ENCODE peak calls at places on chromosomes 5 and 9, in eight cellular contexts. C is choroid plexus epithelial cell; Y is naive thymus-derived CD4-positive, alpha-beta T cell; J is left ventricle myocardium inferior; R is A549; M is GM23248; P is Peyer's patch; Q is GM12865. F is an unnamed sample.

GRCh38 chr5:86979801-86980510 is 287.7 kb upstream of the RASA1 start:
- DNase-seq in J (no peak), C (peak), P (no peak), M (peak), Y (no peak), R (peak), Q (peak), F (peak)

GRCh38 chr9:118222375-118222774 is 518.2 kb downstream of the TLR4 start:
- DNase-seq in P (no peak), Q (no peak), R (peak), C (no peak), Y (no peak), M (no peak), J (no peak), F (no peak)

GRCh38 chr5:143235423-143235822 is 168.1 kb downstream of the NR3C1 start:
- DNase-seq in C (peak), J (no peak), Y (no peak), Q (no peak), M (peak), P (no peak), R (no peak), F (no peak)

GRCh38 chr5:45800331-45800730 is 104.2 kb upstream of the HCN1 start:
- DNase-seq in J (no peak), Y (no peak), C (no peak), Q (no peak), M (no peak), P (no peak), R (no peak), F (no peak)

GRCh38 chr5:3593771-3594513 is 1.7 kb upstream of the IRX1 start:
- DNase-seq in Q (no peak), M (peak), R (no peak), Y (no peak), C (no peak), J (no peak), P (no peak), F (no peak)

GRCh38 chr5:132266031-132266835 is 8.7 kb downstream of the PDLIM4 start:
- DNase-seq in J (no peak), Q (no peak), R (no peak), M (no peak), Y (no peak), C (no peak), P (no peak), F (no peak)

GRCh38 chr9:106892632-106893031 is 29.7 kb downstream of the ZNF462 start:
- DNase-seq in Q (no peak), M (peak), C (peak), J (no peak), R (peak), Y (no peak), P (no peak), F (peak)

GRCh38 chr5:157559301-157559700 is 16.3 kb downstream of the ADAM19 start:
- DNase-seq in R (peak), C (peak), Q (no peak), J (no peak), M (peak), Y (no peak), P (no peak), F (no peak)

GRCh38 chr5:9851458-9851857 is 221.3 kb upstream of the TAS2R1 start:
- DNase-seq in C (peak), R (peak), M (peak), J (no peak), P (no peak), Y (no peak), Q (no peak), F (no peak)

GRCh38 chr5:77623341-77623740 is 15.2 kb downstream of the OTP start:
- DNase-seq in Q (peak), R (no peak), P (no peak), C (no peak), M (no peak), J (no peak), Y (no peak), F (no peak)

GRCh38 chr5:117165068-117165467 is 590.4 kb upstream of the SEMA6A start:
- DNase-seq in M (no peak), C (no peak), R (no peak), J (no peak), Y (no peak), P (no peak), Q (no peak), F (no peak)

GRCh38 chr9:111559000-111559610 is 34.1 kb downstream of the ZNF483 start:
- DNase-seq in Q (no peak), M (peak), C (peak), Y (no peak), R (peak), J (no peak), P (peak), F (no peak)

GRCh38 chr5:121273818-121274433 is 577.8 kb upstream of the FTMT start:
- DNase-seq in Y (no peak), Q (no peak), P (no peak), M (peak), C (peak), J (no peak), R (peak), F (peak)

GRCh38 chr5:52989025-52989780 is at the start of gene ITGA2:
- DNase-seq in Q (peak), Y (peak), C (peak), R (peak), P (peak), J (peak), M (peak), F (no peak)

GRCh38 chr5:168409601-168410458 is 76.4 kb upstream of the RARS1 start:
- DNase-seq in R (no peak), C (peak), P (no peak), J (no peak), Y (no peak), M (peak), Q (peak), F (no peak)

GRCh38 chr9:21993007-21993406 is 1.2 kb downstream of the CDKN2A start:
- DNase-seq in J (no peak), P (no peak), Y (no peak), M (no peak), Q (no peak), C (no peak), R (no peak), F (no peak)

GRCh38 chr9:85290019-85290418 is 451.7 kb downstream of the AGTPBP1 start:
- DNase-seq in C (no peak), P (no peak), J (no peak), Q (no peak), M (no peak), Y (peak), R (no peak), F (no peak)

GRCh38 chr9:115146581-115147021 is 28.6 kb upstream of the TNC start:
- DNase-seq in J (no peak), C (peak), R (peak), M (peak), P (no peak), Y (no peak), Q (no peak), F (no peak)

GRCh38 chr9:128124873-128125574 is 2.5 kb downstream of the PTGES2 start:
- DNase-seq in J (peak), M (peak), Q (peak), C (peak), Y (no peak), P (peak), R (peak), F (no peak)

GRCh38 chr5:5492087-5492933 is 69.8 kb downstream of the ICE1 start:
- DNase-seq in M (peak), P (no peak), R (peak), C (peak), Y (peak), Q (peak), J (no peak), F (peak)

GRCh38 chr5:14501353-14502162 is 80.0 kb upstream of the OTULINL start:
- DNase-seq in C (no peak), R (no peak), P (peak), Q (no peak), J (no peak), Y (no peak), M (peak), F (no peak)

GRCh38 chr9:14769235-14769580 is 46.7 kb upstream of the CER1 start:
- DNase-seq in M (peak), J (no peak), Y (no peak), R (peak), P (no peak), C (peak), Q (peak), F (peak)

GRCh38 chr9:135241381-135242380 is 154.2 kb downstream of the OLFM1 start:
- DNase-seq in Y (no peak), M (no peak), J (no peak), P (no peak), C (no peak), Q (no peak), R (no peak), F (no peak)

GRCh38 chr9:126988857-126989256 is 74.3 kb downstream of the RALGPS1 start:
- DNase-seq in C (no peak), M (no peak), Y (no peak), P (no peak), J (no peak), Q (no peak), R (no peak), F (no peak)

GRCh38 chr5:13878357-13878756 is 66.1 kb downstream of the DNAH5 start:
- DNase-seq in C (no peak), R (no peak), Q (no peak), Y (no peak), J (no peak), P (no peak), M (no peak), F (no peak)

GRCh38 chr5:131001507-131001906 is 163.5 kb downstream of the HINT1 start:
- DNase-seq in Q (no peak), Y (no peak), J (no peak), M (no peak), P (no peak), R (no peak), C (no peak), F (no peak)

GRCh38 chr5:113181853-113182490 is 205.4 kb downstream of the DCP2 start:
- DNase-seq in P (no peak), J (no peak), Y (no peak), C (no peak), M (no peak), R (no peak), Q (no peak), F (no peak)

GRCh38 chr5:161369032-161369431 is 177.5 kb downstream of the GABRB2 start:
- DNase-seq in J (no peak), M (no peak), Y (no peak), C (no peak), R (no peak), P (no peak), Q (no peak), F (no peak)

GRCh38 chr9:13149454-13149853 is 130.0 kb downstream of the MPDZ start:
- DNase-seq in P (no peak), C (no peak), R (no peak), J (peak), M (no peak), Q (no peak), Y (no peak), F (no peak)

GRCh38 chr5:72647806-72648205 is 140.6 kb upstream of the ZNF366 start:
- DNase-seq in Y (no peak), P (no peak), R (peak), M (no peak), C (peak), J (no peak), Q (no peak), F (no peak)

GRCh38 chr9:136512651-136513066 is 29.8 kb upstream of the SEC16A start:
- DNase-seq in C (no peak), J (peak), R (no peak), M (peak), P (no peak), Q (no peak), Y (no peak), F (no peak)

GRCh38 chr5:132825824-132826391 is 4.5 kb downstream of the SHROOM1 start:
- DNase-seq in C (no peak), Y (no peak), J (no peak), Q (no peak), M (no peak), R (no peak), P (no peak), F (no peak)

GRCh38 chr9:78296208-78296892 is 575 bp upstream of the PSAT1 start:
- DNase-seq in C (peak), R (peak), M (peak), P (peak), Q (peak), Y (peak), J (peak), F (no peak)
- H3K4me3 ChIP-seq in C (peak), R (peak), M (peak), P (peak), Q (peak), Y (peak), J (peak), F (peak)

DNA sequence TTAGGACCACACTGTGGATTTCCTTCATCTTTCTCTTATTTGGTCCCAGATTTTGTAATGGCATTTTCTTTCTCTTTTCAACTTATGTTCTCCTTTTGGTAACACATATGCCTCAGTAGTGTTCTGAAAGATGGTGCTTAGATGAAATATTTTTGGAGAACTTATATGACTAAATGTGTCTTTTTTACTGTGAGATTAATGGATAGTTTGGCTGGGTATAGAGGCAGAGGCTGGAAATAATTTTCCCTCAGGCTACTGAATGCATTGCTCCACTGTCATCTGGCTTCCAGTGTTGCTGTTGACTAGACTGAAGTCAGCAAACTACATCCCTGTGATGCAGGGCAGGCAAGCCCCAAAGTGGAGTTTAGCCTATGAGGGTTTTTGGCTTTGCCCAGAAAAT is 450.9 kb downstream of the DMAC1 start:
- DNase-seq in M (no peak), Y (no peak), C (no peak), R (no peak), J (no peak), P (no peak), Q (no peak), F (no peak)
- H3K4me3 ChIP-seq in M (no peak), Y (no peak), C (no peak), R (no peak), J (no peak), P (no peak), Q (no peak), F (no peak)

GRCh38 chr9:113018247-113018646 is 6.3 kb upstream of the ZNF883 start:
- DNase-seq in J (no peak), M (no peak), Y (no peak), C (no peak), R (no peak), Q (no peak), P (no peak), F (no peak)

GRCh38 chr9:113011911-113012381 is at the start of gene ZNF883:
- DNase-seq in M (peak), P (no peak), J (peak), Y (peak), C (peak), R (peak), Q (no peak), F (no peak)

DNA sequence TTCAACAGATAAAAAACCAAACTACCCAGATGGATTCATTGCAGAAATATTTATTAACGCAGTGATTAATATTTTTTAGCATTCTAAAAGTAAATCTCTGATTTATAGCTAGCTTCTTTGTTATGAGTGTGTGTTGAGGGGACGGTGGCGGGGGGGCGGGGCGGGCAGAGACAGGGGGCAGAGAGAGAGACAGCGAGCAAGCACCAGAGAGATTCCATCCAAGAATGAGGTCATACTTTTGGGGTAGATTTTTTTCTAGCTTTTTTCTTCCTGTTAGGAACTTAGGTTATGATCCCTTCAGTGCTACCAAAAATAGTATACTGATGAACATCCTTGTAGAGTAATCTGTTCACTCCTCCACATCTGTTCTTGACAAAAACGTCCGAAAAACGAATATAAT is 500 bp upstream of the ZNF883 start:
- DNase-seq in R (no peak), Y (no peak), P (no peak), J (no peak), M (peak), C (peak), Q (no peak), F (no peak)
- H3K4me3 ChIP-seq in R (peak), Y (no peak), P (no peak), J (peak), M (peak), C (peak), Q (no peak), F (no peak)

GRCh38 chr5:101866473-101866872 is 429.6 kb downstream of the SLCO4C1 start:
- DNase-seq in M (no peak), P (no peak), R (no peak), Q (no peak), Y (no peak), J (no peak), C (no peak), F (no peak)
- H3K4me3 ChIP-seq in M (no peak), P (no peak), R (no peak), Q (no peak), Y (no peak), J (no peak), C (no peak), F (no peak)

DNA sequence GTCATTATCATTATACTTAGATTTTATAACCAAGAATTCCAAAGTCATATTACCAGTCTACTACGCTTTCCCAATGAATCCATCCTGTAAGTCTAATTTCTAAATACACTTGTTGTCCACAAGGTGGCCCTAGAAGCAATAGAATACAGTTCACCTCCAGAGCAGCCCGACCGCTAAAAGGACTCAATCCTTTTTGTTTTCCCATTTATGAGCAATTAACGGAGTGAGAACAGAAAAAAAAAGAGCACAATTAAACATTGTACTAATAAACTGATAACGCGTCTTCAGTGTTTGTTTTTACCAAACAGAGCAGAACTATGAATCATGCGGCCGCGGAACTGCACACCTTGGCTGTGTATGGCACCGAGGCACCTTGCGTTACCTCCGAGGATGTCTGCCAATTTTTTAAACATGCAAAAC is 160.7 kb upstream of the DAPK1 start:
- DNase-seq in R (peak), C (peak), Y (no peak), P (no peak), M (peak), J (no peak), Q (peak), F (peak)
- H3K4me3 ChIP-seq in R (peak), C (peak), Y (peak), P (no peak), M (peak), J (peak), Q (peak), F (peak)

GRCh38 chr5:173316463-173317020 is 11.7 kb downstream of the STC2 start:
- DNase-seq in Q (no peak), P (no peak), R (no peak), J (no peak), M (no peak), Y (no peak), C (no peak), F (no peak)
- H3K4me3 ChIP-seq in Q (no peak), P (no peak), R (no peak), J (peak), M (peak), Y (no peak), C (peak), F (no peak)

GRCh38 chr9:36135791-36136276 is 699 bp upstream of the GLIPR2 start:
- DNase-seq in M (no peak), R (no peak), P (peak), Q (no peak), J (no peak), Y (no peak), C (no peak), F (no peak)

GRCh38 chr9:36134761-36135505 is 1.6 kb upstream of the GLIPR2 start:
- DNase-seq in C (no peak), M (no peak), Y (no peak), R (no peak), Q (no peak), P (peak), J (no peak), F (no peak)

GRCh38 chr9:36128331-36128730 is 8.2 kb upstream of the GLIPR2 start:
- DNase-seq in Y (no peak), M (no peak), R (no peak), J (no peak), P (no peak), C (no peak), Q (no peak), F (no peak)

GRCh38 chr9:36136277-36136893 is at the start of gene GLIPR2:
- DNase-seq in Q (peak), C (peak), R (peak), P (peak), J (peak), Y (peak), M (peak), F (no peak)

GRCh38 chr9:36132081-36132480 is 4.5 kb upstream of the GLIPR2 start:
- DNase-seq in Y (no peak), J (no peak), P (no peak), M (peak), C (peak), R (no peak), Q (no peak), F (no peak)
- H3K4me3 ChIP-seq in Y (no peak), J (no peak), P (no peak), M (no peak), C (no peak), R (no peak), Q (no peak), F (no peak)

F was measured in Panc1.